ENCODE peak calls at places on chromosomes 2 and 18, in ten cellular contexts. A is fibroblast of mammary gland; N is Karpas-422; U is fibroblast of the aortic adventitia; P is NCI-H1417; X is AG04450; V is activated gamma-delta T cell treated with anti-CD3 and anti-CD28 coated beads, Interleukin-2, amount 50 U/mL, for 16 hours; T is H54; J is Calu3; R is germinal center. Q is an unnamed sample.

GRCh38 chr2:56688661-56689060 is 504.9 kb downstream of the CCDC85A start:
- DNase-seq in A (peak; percentile 18), N (no peak), U (peak; percentile 6), P (no peak), X (no peak), V (no peak), T (no peak), J (no peak), R (no peak), Q (no peak)

GRCh38 chr2:96321230-96322103 is 3.6 kb upstream of the ITPRIPL1 start:
- DNase-seq in A (peak; percentile 11), N (peak; percentile 96), U (peak; percentile 25), P (peak; percentile 37), X (no peak), V (peak; percentile 65), T (no peak), J (peak; percentile 17), R (peak; percentile 88), Q (no peak)

GRCh38 chr2:63862802-63863201 is 21.1 kb downstream of the UGP2 start:
- DNase-seq in A (no peak), N (no peak), U (peak; percentile 40), P (no peak), X (no peak), V (no peak), T (no peak), J (no peak), R (no peak), Q (no peak)

GRCh38 chr2:194486316-194486715 is 1170.7 kb upstream of the SLC39A10 start:
- DNase-seq in A (no peak), N (no peak), U (no peak), P (no peak), X (no peak), V (no peak), T (no peak), J (no peak), R (no peak), Q (no peak)

GRCh38 chr2:1986598-1986997 is 242.3 kb upstream of the PXDN start:
- DNase-seq in A (no peak), N (no peak), U (no peak), P (no peak), X (no peak), V (no peak), T (no peak), J (no peak), R (no peak), Q (no peak)

GRCh38 chr2:130374587-130375290 is 18.9 kb downstream of the PTPN18 start:
- DNase-seq in A (peak; percentile 53), N (peak; percentile 44), U (no peak), P (no peak), X (no peak), V (no peak), T (peak; percentile 61), J (no peak), R (no peak), Q (no peak)

GRCh38 chr2:69464575-69464974 is 27.3 kb upstream of the NFU1 start:
- DNase-seq in A (peak; percentile 83), N (no peak), U (peak; percentile 85), P (no peak), X (peak; percentile 8), V (no peak), T (no peak), J (no peak), R (no peak), Q (no peak)

GRCh38 chr2:204871246-204871953 is 326.1 kb downstream of the PARD3B start:
- DNase-seq in A (peak; percentile 61), N (no peak), U (peak; percentile 71), P (peak; percentile 16), X (peak; percentile 18), V (no peak), T (no peak), J (no peak), R (no peak), Q (peak; percentile 54)

GRCh38 chr18:2976218-2976617 is 36.7 kb downstream of the LPIN2 start:
- DNase-seq in A (no peak), N (no peak), U (no peak), P (no peak), X (no peak), V (no peak), T (no peak), J (no peak), R (no peak), Q (no peak)

GRCh38 chr18:62524443-62525200 is 1.8 kb downstream of the ZCCHC2 start:
- DNase-seq in A (peak; percentile 46), N (peak; percentile 81), U (peak; percentile 39), P (peak; percentile 34), X (no peak), V (peak; percentile 32), T (no peak), J (peak; percentile 46), R (peak; percentile 71), Q (no peak)

GRCh38 chr2:238635637-238636036 is 208.9 kb downstream of the ASB1 start:
- DNase-seq in A (peak; percentile 87), N (no peak), U (no peak), P (no peak), X (no peak), V (no peak), T (no peak), J (no peak), R (no peak), Q (no peak)

GRCh38 chr2:227097495-227098161 is 66.4 kb downstream of the COL4A4 start:
- DNase-seq in A (no peak), N (no peak), U (no peak), P (no peak), X (no peak), V (no peak), T (no peak), J (no peak), R (no peak), Q (no peak)

GRCh38 chr2:189218236-189218635 is 38.7 kb upstream of the COL5A2 start:
- DNase-seq in A (no peak), N (no peak), U (peak; percentile 21), P (no peak), X (no peak), V (no peak), T (no peak), J (no peak), R (no peak), Q (no peak)

GRCh38 chr2:29053680-29054400 is 20.5 kb downstream of the PCARE start:
- DNase-seq in A (peak; percentile 18), N (no peak), U (no peak), P (no peak), X (no peak), V (no peak), T (no peak), J (peak; percentile 45), R (no peak), Q (no peak)

GRCh38 chr2:46420945-46421344 is 58.4 kb upstream of the TMEM247 start:
- DNase-seq in A (no peak), N (no peak), U (no peak), P (no peak), X (no peak), V (no peak), T (no peak), J (no peak), R (no peak), Q (no peak)

GRCh38 chr2:71680925-71681324 is 227.6 kb downstream of the DYSF start:
- DNase-seq in A (no peak), N (no peak), U (no peak), P (no peak), X (no peak), V (no peak), T (no peak), J (no peak), R (no peak), Q (no peak)

GRCh38 chr2:237913193-237913917 is 53.5 kb upstream of the UBE2F start:
- DNase-seq in A (no peak), N (no peak), U (no peak), P (no peak), X (no peak), V (no peak), T (no peak), J (no peak), R (no peak), Q (no peak)

GRCh38 chr18:13453714-13454113 is 235.2 kb downstream of the LDLRAD4 start:
- DNase-seq in A (no peak), N (no peak), U (no peak), P (no peak), X (no peak), V (no peak), T (no peak), J (no peak), R (no peak), Q (no peak)

GRCh38 chr18:2970762-2971659 is 41.9 kb downstream of the LPIN2 start:
- DNase-seq in A (no peak), N (no peak), U (no peak), P (no peak), X (no peak), V (no peak), T (no peak), J (no peak), R (peak; percentile 44), Q (no peak)

GRCh38 chr2:101610750-101611315 is 86.7 kb upstream of the MAP4K4 start:
- DNase-seq in A (no peak), N (no peak), U (no peak), P (no peak), X (no peak), V (no peak), T (no peak), J (no peak), R (peak; percentile 45), Q (no peak)

GRCh38 chr2:135226961-135227360 is 174.9 kb downstream of the RAB3GAP1 start:
- DNase-seq in A (peak; percentile 69), N (no peak), U (peak; percentile 19), P (no peak), X (no peak), V (no peak), T (no peak), J (no peak), R (no peak), Q (no peak)

GRCh38 chr2:158748925-158749590 is 46.1 kb upstream of the DAPL1 start:
- DNase-seq in A (no peak), N (no peak), U (no peak), P (no peak), X (no peak), V (no peak), T (no peak), J (no peak), R (no peak), Q (no peak)

GRCh38 chr18:12564861-12565260 is 93.0 kb downstream of the SPIRE1 start:
- DNase-seq in A (no peak), N (no peak), U (no peak), P (no peak), X (no peak), V (no peak), T (no peak), J (no peak), R (no peak), Q (no peak)

GRCh38 chr2:144508162-144508765 is 11.7 kb downstream of the ZEB2 start:
- DNase-seq in A (no peak), N (no peak), U (peak; percentile 37), P (no peak), X (no peak), V (no peak), T (no peak), J (no peak), R (no peak), Q (no peak)

GRCh38 chr18:9708057-9708881 is at the start of gene RAB31:
- DNase-seq in A (peak; percentile 66), N (no peak), U (peak; percentile 79), P (peak; percentile 13), X (no peak), V (no peak), T (peak; percentile 78), J (peak; percentile 33), R (peak; percentile 49), Q (peak; percentile 63)

GRCh38 chr2:235170536-235171510 is 219.0 kb downstream of the SH3BP4 start:
- DNase-seq in A (peak; percentile 79), N (no peak), U (peak; percentile 65), P (no peak), X (peak; percentile 13), V (no peak), T (peak; percentile 78), J (peak; percentile 57), R (no peak), Q (peak; percentile 56)

GRCh38 chr2:47354013-47354816 is 48.7 kb upstream of the MSH2 start:
- DNase-seq in A (peak; percentile 80), N (no peak), U (peak; percentile 12), P (no peak), X (no peak), V (no peak), T (peak; percentile 68), J (peak; percentile 46), R (no peak), Q (no peak)

GRCh38 chr2:142989276-142990204 is 112.1 kb downstream of the KYNU start:
- DNase-seq in A (peak; percentile 62), N (peak; percentile 74), U (peak; percentile 68), P (no peak), X (no peak), V (no peak), T (no peak), J (no peak), R (peak; percentile 34), Q (peak; percentile 48)